ENCODE peak calls at places on chromosomes 6 and 20, in four cellular contexts. A, K, I and M are unnamed samples.

GRCh38 chr20:9565910-9566550 is 51.6 kb downstream of the LAMP5 start:
- DNase-seq in K (no peak), I (no peak), A (no peak), M (no peak)

GRCh38 chr6:117414770-117415169 is 11.0 kb downstream of the ROS1 start:
- DNase-seq in A (no peak), K (no peak), I (no peak), M (no peak)

GRCh38 chr20:48826883-48827771 is 672 bp downstream of the PREX1 start:
- DNase-seq in K (peak; percentile 46), A (peak; percentile 32), I (no peak), M (peak; percentile 47)

GRCh38 chr6:142985286-142985685 is 40.3 kb upstream of the HIVEP2 start:
- DNase-seq in A (no peak), K (peak; percentile 11), I (no peak), M (no peak)

GRCh38 chr6:35148167-35148741 is 7.1 kb upstream of the TCP11 start:
- DNase-seq in A (no peak), I (no peak), K (no peak), M (no peak)

GRCh38 chr20:9594284-9594875 is 80.0 kb downstream of the LAMP5 start:
- DNase-seq in K (no peak), A (no peak), I (no peak), M (no peak)

GRCh38 chr6:42279144-42279781 is 61.6 kb upstream of the MRPS10 start:
- DNase-seq in K (peak; percentile 79), I (peak; percentile 7), A (no peak), M (peak; percentile 30)

GRCh38 chr6:35108309-35108885 is 32.7 kb downstream of the TCP11 start:
- DNase-seq in K (no peak), A (no peak), I (no peak), M (no peak)

GRCh38 chr6:34696189-34696738 is 303 bp downstream of the ILRUN start:
- DNase-seq in K (no peak), I (no peak), A (no peak), M (no peak)

GRCh38 chr6:25107218-25107617 is 171.5 kb upstream of the RIPOR2 start:
- DNase-seq in A (no peak), I (no peak), K (no peak), M (no peak)

GRCh38 chr6:87366428-87366827 is 21.8 kb downstream of the C6orf163 start:
- DNase-seq in I (no peak), A (no peak), K (no peak), M (no peak)

GRCh38 chr6:13355043-13355945 is 27.0 kb upstream of the TBC1D7 start:
- DNase-seq in I (no peak), K (peak; percentile 85), A (peak; percentile 6), M (no peak)

GRCh38 chr6:82877213-82878195 is 188.1 kb downstream of the UBE3D start:
- DNase-seq in I (no peak), K (no peak), A (no peak), M (no peak)

GRCh38 chr6:108966855-108967755 is 118.9 kb downstream of the ARMC2 start:
- DNase-seq in I (no peak), A (no peak), K (no peak), M (no peak)

GRCh38 chr6:41429506-41430504 is 94.4 kb downstream of the NCR2 start:
- DNase-seq in I (no peak), A (no peak), K (no peak), M (no peak)

GRCh38 chr6:97094376-97094775 is 169.8 kb downstream of the KLHL32 start:
- DNase-seq in K (no peak), A (no peak), I (no peak), M (no peak)

GRCh38 chr6:5763871-5764270 is 242.9 kb downstream of the NRN1 start:
- DNase-seq in I (no peak), K (no peak), A (no peak), M (no peak)

GRCh38 chr6:116099036-116099435 is 1.6 kb upstream of the NT5DC1 start:
- DNase-seq in K (no peak), I (no peak), A (no peak), M (no peak)

GRCh38 chr6:30508890-30509736 is 19.8 kb downstream of the HLA-E start:
- DNase-seq in K (peak; percentile 38), I (no peak), A (no peak), M (no peak)

GRCh38 chr20:37310951-37311350 is 21.5 kb downstream of the MANBAL start:
- DNase-seq in K (no peak), I (no peak), A (no peak), M (no peak)

GRCh38 chr20:5703542-5704215 is 46.5 kb upstream of the SHLD1 start:
- DNase-seq in A (no peak), I (no peak), K (no peak), M (no peak)

GRCh38 chr6:53768636-53769035 is 26.2 kb upstream of the LRRC1 start:
- DNase-seq in A (no peak), K (no peak), I (no peak), M (no peak)

GRCh38 chr20:44720617-44720993 is 5.4 kb downstream of the CCN5 start:
- DNase-seq in K (peak; percentile 78), I (no peak), A (no peak), M (no peak)

GRCh38 chr20:3678893-3679720 is 2.7 kb downstream of the ADAM33 start:
- DNase-seq in A (no peak), I (no peak), K (peak; percentile 80), M (no peak)

GRCh38 chr20:50967621-50968020 is 9.0 kb downstream of the MOCS3 start:
- DNase-seq in I (no peak), K (no peak), A (no peak), M (no peak)

GRCh38 chr6:43972915-43973304 is 154.3 kb downstream of the MRPL14 start:
- DNase-seq in K (peak; percentile 79), A (no peak), I (no peak), M (no peak)

GRCh38 chr6:89449182-89449581 is 16.2 kb downstream of the ANKRD6 start:
- DNase-seq in A (no peak), K (no peak), I (no peak), M (no peak)

GRCh38 chr20:3378138-3378537 is 29.3 kb downstream of the DNAAF9 start:
- DNase-seq in A (no peak), K (no peak), I (no peak), M (no peak)

GRCh38 chr6:137552146-137552545 is 58.0 kb upstream of the OLIG3 start:
- DNase-seq in K (no peak), I (no peak), A (no peak), M (no peak)

GRCh38 chr20:25058051-25058796 is at the start of gene ACSS1:
- DNase-seq in K (peak; percentile 72), I (peak; percentile 61), A (peak; percentile 68), M (peak; percentile 71)

GRCh38 chr20:62708591-62709536 is at the start of gene NTSR1:
- DNase-seq in K (no peak), A (no peak), I (no peak), M (no peak)

GRCh38 chr6:71463061-71463460 is 174.4 kb downstream of the OGFRL1 start:
- DNase-seq in K (no peak), I (no peak), A (no peak), M (no peak)

GRCh38 chr6:159762681-159763293 is 942 bp downstream of the ACAT2 start:
- DNase-seq in A (no peak), K (no peak), I (no peak), M (peak; percentile 21)